ENCODE peak calls at places on chromosomes 12 and 14, in five cellular contexts. One of them, this sample, is unnamed.
A peak's percentile ranks its signal among the peaks of the same experiment; 100 is the strongest.

GRCh38 chr12:95085612-95086011 is 12.2 kb upstream of the NR2C1 start:
- DNase-seq in breast epithelium: no peak
- DNase-seq in uterus: no peak
- DNase-seq in neural progenitor cell: no peak
- DNase-seq in WERI-Rb-1: no peak
- DNase-seq in this sample: no peak

GRCh38 chr12:45336331-45336730 is 120.4 kb downstream of the ANO6 start:
- DNase-seq in uterus: no peak
- DNase-seq in breast epithelium: no peak
- DNase-seq in neural progenitor cell: no peak
- DNase-seq in WERI-Rb-1: no peak
- DNase-seq in this sample: no peak

GRCh38 chr12:122825773-122826724 is 9.2 kb upstream of the HIP1R start:
- DNase-seq in uterus: no peak
- DNase-seq in neural progenitor cell: peak; percentile 39
- DNase-seq in WERI-Rb-1: no peak
- DNase-seq in breast epithelium: no peak
- DNase-seq in this sample: peak; percentile 71

GRCh38 chr12:1907652-1908611 is 10.5 kb downstream of the CACNA2D4 start:
- DNase-seq in WERI-Rb-1: no peak
- DNase-seq in neural progenitor cell: no peak
- DNase-seq in uterus: peak; percentile 13
- DNase-seq in breast epithelium: peak; percentile 15
- DNase-seq in this sample: peak; percentile 44

GRCh38 chr14:31420013-31420318 is 384 bp downstream of the HEATR5A start:
- DNase-seq in breast epithelium: peak; percentile 23
- DNase-seq in uterus: no peak
- DNase-seq in neural progenitor cell: peak; percentile 86
- DNase-seq in WERI-Rb-1: peak; percentile 61
- DNase-seq in this sample: peak; percentile 84

GRCh38 chr14:100866666-100867630 is 36.6 kb downstream of the RTL1 start:
- DNase-seq in uterus: no peak
- DNase-seq in WERI-Rb-1: no peak
- DNase-seq in neural progenitor cell: no peak
- DNase-seq in breast epithelium: no peak
- DNase-seq in this sample: no peak

GRCh38 chr12:27975222-27976136 is 2.9 kb upstream of the PTHLH start:
- DNase-seq in breast epithelium: no peak
- DNase-seq in WERI-Rb-1: peak; percentile 9
- DNase-seq in neural progenitor cell: peak; percentile 83
- DNase-seq in uterus: no peak
- DNase-seq in this sample: peak; percentile 83

GRCh38 chr12:65925626-65926025 is 101.3 kb downstream of the HMGA2 start:
- DNase-seq in WERI-Rb-1: no peak
- DNase-seq in breast epithelium: no peak
- DNase-seq in neural progenitor cell: no peak
- DNase-seq in uterus: no peak
- DNase-seq in this sample: no peak

GRCh38 chr14:81169711-81170103 is 51.1 kb downstream of the GTF2A1 start:
- DNase-seq in WERI-Rb-1: no peak
- DNase-seq in uterus: peak; percentile 52
- DNase-seq in breast epithelium: peak; percentile 27
- DNase-seq in neural progenitor cell: peak; percentile 6
- DNase-seq in this sample: no peak

GRCh38 chr12:89752331-89752730 is 43.7 kb upstream of the ATP2B1 start:
- DNase-seq in uterus: no peak
- DNase-seq in WERI-Rb-1: no peak
- DNase-seq in neural progenitor cell: no peak
- DNase-seq in breast epithelium: no peak
- DNase-seq in this sample: no peak

GRCh38 chr12:27572486-27573255 is 48.7 kb downstream of the PPFIBP1 start:
- DNase-seq in WERI-Rb-1: no peak
- DNase-seq in neural progenitor cell: no peak
- DNase-seq in breast epithelium: no peak
- DNase-seq in uterus: no peak
- DNase-seq in this sample: no peak

GRCh38 chr14:75559045-75559444 is 19.4 kb upstream of the FLVCR2 start:
- DNase-seq in WERI-Rb-1: no peak
- DNase-seq in neural progenitor cell: no peak
- DNase-seq in breast epithelium: no peak
- DNase-seq in uterus: no peak
- DNase-seq in this sample: no peak

GRCh38 chr14:55301722-55302121 is 30.5 kb downstream of the FBXO34 start:
- DNase-seq in WERI-Rb-1: no peak
- DNase-seq in breast epithelium: no peak
- DNase-seq in uterus: no peak
- DNase-seq in neural progenitor cell: no peak
- DNase-seq in this sample: no peak

GRCh38 chr12:8075935-8076334 is 6.1 kb upstream of the NECAP1 start:
- DNase-seq in uterus: no peak
- DNase-seq in WERI-Rb-1: no peak
- DNase-seq in breast epithelium: no peak
- DNase-seq in neural progenitor cell: no peak
- DNase-seq in this sample: no peak

GRCh38 chr14:88533203-88533602 is 21.6 kb downstream of the PTPN21 start:
- DNase-seq in uterus: no peak
- DNase-seq in WERI-Rb-1: no peak
- DNase-seq in breast epithelium: no peak
- DNase-seq in neural progenitor cell: no peak
- DNase-seq in this sample: no peak

GRCh38 chr14:93234798-93235197 is 27.7 kb downstream of the UBR7 start:
- DNase-seq in WERI-Rb-1: no peak
- DNase-seq in uterus: no peak
- DNase-seq in neural progenitor cell: peak; percentile 13
- DNase-seq in breast epithelium: no peak
- DNase-seq in this sample: no peak

GRCh38 chr12:33322519-33322918 is 117.1 kb downstream of the SYT10 start:
- DNase-seq in WERI-Rb-1: no peak
- DNase-seq in breast epithelium: no peak
- DNase-seq in neural progenitor cell: peak; percentile 5
- DNase-seq in uterus: no peak
- DNase-seq in this sample: no peak

GRCh38 chr12:22443379-22444316 is 100.7 kb downstream of the C2CD5 start:
- DNase-seq in neural progenitor cell: peak; percentile 91
- DNase-seq in uterus: peak; percentile 56
- DNase-seq in breast epithelium: peak; percentile 49
- DNase-seq in WERI-Rb-1: peak; percentile 71
- DNase-seq in this sample: peak; percentile 11

GRCh38 chr12:47949441-47950341 is 13.7 kb upstream of the TMEM106C start:
- DNase-seq in WERI-Rb-1: peak; percentile 78
- DNase-seq in uterus: peak; percentile 51
- DNase-seq in neural progenitor cell: peak; percentile 91
- DNase-seq in breast epithelium: peak; percentile 85
- DNase-seq in this sample: peak; percentile 95

GRCh38 chr12:43349863-43350262 is 202.1 kb downstream of the ADAMTS20 start:
- DNase-seq in breast epithelium: no peak
- DNase-seq in WERI-Rb-1: no peak
- DNase-seq in uterus: no peak
- DNase-seq in neural progenitor cell: no peak
- DNase-seq in this sample: no peak

GRCh38 chr12:105820407-105821140 is 318.2 kb downstream of the NUAK1 start:
- DNase-seq in breast epithelium: peak; percentile 77
- DNase-seq in uterus: peak; percentile 52
- DNase-seq in WERI-Rb-1: no peak
- DNase-seq in neural progenitor cell: peak; percentile 13
- DNase-seq in this sample: peak; percentile 16

GRCh38 chr14:36507847-36508417 is 12.1 kb downstream of the NKX2-1 start:
- DNase-seq in breast epithelium: no peak
- DNase-seq in WERI-Rb-1: no peak
- DNase-seq in neural progenitor cell: no peak
- DNase-seq in uterus: no peak
- DNase-seq in this sample: no peak

GRCh38 chr12:97142737-97143450 is 235.8 kb downstream of the NEDD1 start:
- DNase-seq in breast epithelium: no peak
- DNase-seq in WERI-Rb-1: peak; percentile 8
- DNase-seq in neural progenitor cell: peak; percentile 82
- DNase-seq in uterus: no peak
- DNase-seq in this sample: no peak

GRCh38 chr12:100706029-100706428 is 88.5 kb upstream of the ANO4 start:
- DNase-seq in uterus: no peak
- DNase-seq in WERI-Rb-1: no peak
- DNase-seq in breast epithelium: no peak
- DNase-seq in neural progenitor cell: no peak
- DNase-seq in this sample: no peak

GRCh38 chr12:21891763-21892217 is 49.4 kb downstream of the ABCC9 start:
- DNase-seq in uterus: peak; percentile 75
- DNase-seq in neural progenitor cell: no peak
- DNase-seq in breast epithelium: no peak
- DNase-seq in WERI-Rb-1: no peak
- DNase-seq in this sample: no peak

GRCh38 chr14:51004352-51004800 is 60.1 kb upstream of the PYGL start:
- DNase-seq in WERI-Rb-1: no peak
- DNase-seq in breast epithelium: no peak
- DNase-seq in neural progenitor cell: no peak
- DNase-seq in uterus: no peak
- DNase-seq in this sample: no peak

GRCh38 chr12:91380651-91381050 is 198.0 kb upstream of the DCN start:
- DNase-seq in uterus: no peak
- DNase-seq in breast epithelium: no peak
- DNase-seq in WERI-Rb-1: no peak
- DNase-seq in neural progenitor cell: no peak
- DNase-seq in this sample: no peak

GRCh38 chr12:95838125-95838524 is 20.6 kb upstream of the SNRPF start:
- DNase-seq in WERI-Rb-1: no peak
- DNase-seq in breast epithelium: peak; percentile 41
- DNase-seq in uterus: no peak
- DNase-seq in neural progenitor cell: no peak
- DNase-seq in this sample: no peak

GRCh38 chr12:45989277-45989856 is 1.0 kb downstream of the SCAF11 start:
- DNase-seq in WERI-Rb-1: no peak
- DNase-seq in neural progenitor cell: no peak
- DNase-seq in breast epithelium: no peak
- DNase-seq in uterus: no peak
- DNase-seq in this sample: no peak

GRCh38 chr12:118979763-118980406 is 1.5 kb upstream of the SRRM4 start:
- DNase-seq in breast epithelium: no peak
- DNase-seq in uterus: no peak
- DNase-seq in WERI-Rb-1: peak; percentile 83
- DNase-seq in neural progenitor cell: peak; percentile 92
- DNase-seq in this sample: peak; percentile 79

DNA sequence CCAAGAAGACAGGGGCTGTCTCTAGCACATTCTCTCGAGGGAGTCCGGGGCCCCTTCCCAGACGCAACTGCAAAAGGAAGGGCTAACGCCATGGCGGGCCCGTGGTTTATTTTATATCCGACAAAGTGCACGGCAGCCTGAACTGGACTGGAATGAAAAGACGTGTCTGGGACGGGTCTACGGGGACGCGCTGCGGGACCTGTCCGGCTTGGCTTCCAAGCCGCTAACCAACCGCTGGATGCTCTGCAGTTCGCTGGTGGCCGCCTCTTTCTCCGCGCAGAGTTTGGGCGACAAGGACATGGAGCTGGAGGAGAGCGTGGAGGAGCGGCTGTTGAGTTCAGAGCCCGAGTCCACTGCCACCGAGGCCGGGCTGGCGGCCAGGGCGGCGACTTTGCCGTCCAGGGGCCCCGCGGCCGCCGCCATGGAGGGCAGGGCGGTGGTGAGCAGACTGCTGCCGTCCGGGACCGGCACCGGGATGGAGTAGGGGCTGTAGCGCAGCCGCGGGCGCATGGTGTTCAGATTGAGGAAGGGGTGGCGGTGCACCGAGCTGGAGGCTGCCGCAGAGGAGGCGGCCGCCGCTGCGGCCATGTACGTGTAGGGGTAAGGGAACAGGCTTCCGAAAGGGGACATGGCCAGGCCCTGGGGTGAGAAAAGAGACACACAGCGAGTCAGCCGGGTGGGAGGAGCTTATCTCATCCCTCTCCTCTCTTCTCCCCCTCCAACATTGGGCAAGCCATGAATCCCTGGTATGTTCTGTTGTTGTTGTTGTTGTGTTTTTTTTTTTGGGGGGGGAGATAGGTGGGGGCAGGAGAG is 12.1 kb downstream of the TBX3 start:
- DNase-seq in breast epithelium: peak; percentile 68
- DNase-seq in uterus: peak; percentile 86
- DNase-seq in WERI-Rb-1: no peak
- DNase-seq in neural progenitor cell: peak; percentile 75
- DNase-seq in this sample: peak; percentile 84
- H3K4me3 ChIP-seq in breast epithelium: peak overlapping the region; percentile 12
- H3K4me3 ChIP-seq in uterus: peak overlapping the region; percentile 37
- H3K4me3 ChIP-seq in WERI-Rb-1: peak overlapping the region; percentile 33
- H3K4me3 ChIP-seq in neural progenitor cell: peak overlapping the region; percentile 17
- H3K4me3 ChIP-seq in this sample: no peak overlapping the region

DNA sequence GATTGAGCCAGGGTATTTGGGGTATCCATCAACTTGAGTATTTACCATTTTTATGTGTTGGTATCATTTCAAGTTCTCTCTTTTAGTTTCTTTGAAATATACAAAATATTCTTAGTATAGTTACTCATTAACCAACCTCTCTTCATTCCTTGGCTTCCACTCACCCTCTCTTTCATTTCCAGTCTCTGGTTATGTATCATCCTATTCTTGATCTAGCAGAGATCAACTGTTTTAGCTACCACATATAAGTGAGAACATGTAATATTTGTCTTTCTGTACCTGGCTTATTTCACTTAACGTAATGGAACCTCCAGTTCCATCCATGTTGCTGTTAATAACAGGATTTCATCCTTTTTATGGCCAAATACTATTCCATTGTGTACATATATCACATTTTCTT is 86.9 kb downstream of the DACT1 start:
- DNase-seq in WERI-Rb-1: no peak
- DNase-seq in breast epithelium: no peak
- DNase-seq in neural progenitor cell: no peak
- DNase-seq in uterus: no peak
- DNase-seq in this sample: no peak
- H3K36me3 ChIP-seq in WERI-Rb-1: no peaks in the 10 kb centered on the region
- H3K36me3 ChIP-seq in breast epithelium: no peaks in the 10 kb centered on the region
- H3K36me3 ChIP-seq in neural progenitor cell: no peaks in the 10 kb centered on the region
- H3K36me3 ChIP-seq in uterus: no peaks in the 10 kb centered on the region
- H3K36me3 ChIP-seq in this sample: no peaks in the 10 kb centered on the region

GRCh38 chr14:104596927-104597351 is 7.6 kb downstream of the TMEM179 start:
- DNase-seq in WERI-Rb-1: peak; percentile 7
- DNase-seq in neural progenitor cell: no peak
- DNase-seq in uterus: no peak
- DNase-seq in breast epithelium: no peak
- DNase-seq in this sample: peak; percentile 51

GRCh38 chr14:104598039-104598438 is 6.5 kb downstream of the TMEM179 start:
- DNase-seq in uterus: no peak
- DNase-seq in neural progenitor cell: no peak
- DNase-seq in WERI-Rb-1: peak; percentile 5
- DNase-seq in breast epithelium: no peak
- DNase-seq in this sample: peak; percentile 63

GRCh38 chr14:104598461-104599273 is 5.9 kb downstream of the TMEM179 start:
- DNase-seq in uterus: no peak
- DNase-seq in WERI-Rb-1: peak; percentile 16
- DNase-seq in neural progenitor cell: no peak
- DNase-seq in breast epithelium: no peak
- DNase-seq in this sample: peak; percentile 46

GRCh38 chr14:104596451-104596918 is 8.1 kb downstream of the TMEM179 start:
- DNase-seq in neural progenitor cell: no peak
- DNase-seq in WERI-Rb-1: peak; percentile 16
- DNase-seq in breast epithelium: no peak
- DNase-seq in uterus: no peak
- DNase-seq in this sample: peak; percentile 52

GRCh38 chr14:104597576-104597975 is 7.0 kb downstream of the TMEM179 start:
- DNase-seq in WERI-Rb-1: peak; percentile 6
- DNase-seq in uterus: no peak
- DNase-seq in breast epithelium: no peak
- DNase-seq in neural progenitor cell: no peak
- DNase-seq in this sample: peak; percentile 51
- H3K27me3 ChIP-seq in WERI-Rb-1: no peaks in the 10 kb centered on the region
- H3K27me3 ChIP-seq in uterus: no peaks in the 10 kb centered on the region
- H3K27me3 ChIP-seq in breast epithelium: peaks cover 58% of the 10 kb centered on the region
- H3K27me3 ChIP-seq in neural progenitor cell: no peaks in the 10 kb centered on the region
- H3K27me3 ChIP-seq in this sample: no peaks in the 10 kb centered on the region

GRCh38 chr14:83638725-83639124 is 1891.2 kb upstream of the FLRT2 start:
- DNase-seq in breast epithelium: no peak
- DNase-seq in WERI-Rb-1: no peak
- DNase-seq in neural progenitor cell: no peak
- DNase-seq in uterus: no peak
- DNase-seq in this sample: no peak
- H3K4me3 ChIP-seq in breast epithelium: no peak overlapping the region
- H3K4me3 ChIP-seq in WERI-Rb-1: no peak overlapping the region
- H3K4me3 ChIP-seq in neural progenitor cell: no peak overlapping the region
- H3K4me3 ChIP-seq in uterus: no peak overlapping the region
- H3K4me3 ChIP-seq in this sample: no peak overlapping the region